ENCODE peak calls at places on chromosomes 5 and 9, in nine cellular contexts. M is CD8-positive, alpha-beta memory T cell; B is colonic mucosa; S is lower lobe of right lung; F is upper lobe of left lung; R is GM23338; T is aorta; G is neural progenitor cell; V is CD4-positive, CD25-positive, alpha-beta regulatory T cell. L is an unnamed sample.

GRCh38 chr5:29185558-29185957 is 2007.9 kb upstream of the CDH6 start:
- DNase-seq in S (no peak), B (no peak), G (no peak), F (no peak), T (no peak), M (no peak), R (no peak), V (no peak), L (no peak)

GRCh38 chr9:72952914-72953313 is at the start of gene ALDH1A1:
- DNase-seq in T (no peak), V (no peak), B (peak), S (no peak), G (no peak), M (no peak), R (peak), F (no peak), L (no peak)

GRCh38 chr9:19488721-19489120 is 79.9 kb downstream of the ACER2 start:
- DNase-seq in G (no peak), M (no peak), R (no peak), V (no peak), S (no peak), B (no peak), T (no peak), F (no peak), L (no peak)

GRCh38 chr9:98516897-98517503 is 191.7 kb downstream of the GABBR2 start:
- DNase-seq in M (no peak), S (no peak), B (no peak), T (no peak), V (no peak), G (no peak), R (no peak), F (no peak), L (no peak)

GRCh38 chr5:78611161-78611605 is 37.4 kb downstream of the LHFPL2 start:
- DNase-seq in M (no peak), F (no peak), B (no peak), V (no peak), G (peak), R (peak), T (no peak), S (no peak), L (no peak)

GRCh38 chr9:75086443-75087278 is 1.3 kb downstream of the NMRK1 start:
- DNase-seq in B (peak), R (peak), M (no peak), S (peak), F (peak), T (peak), G (no peak), V (no peak), L (no peak)

GRCh38 chr5:59999056-59999455 is 105.5 kb upstream of the PDE4D start:
- DNase-seq in S (no peak), B (no peak), M (no peak), T (no peak), G (peak), R (peak), F (no peak), V (no peak), L (no peak)

GRCh38 chr9:5625916-5626315 is 3.0 kb upstream of the RIC1 start:
- DNase-seq in R (no peak), S (no peak), G (no peak), T (no peak), V (no peak), M (no peak), F (no peak), B (no peak), L (no peak)

GRCh38 chr5:33539192-33539591 is 98.4 kb downstream of the TARS1 start:
- DNase-seq in F (no peak), B (no peak), M (no peak), V (no peak), T (no peak), R (no peak), S (no peak), G (no peak), L (no peak)

GRCh38 chr9:87711857-87712800 is 13.8 kb upstream of the CTSL start:
- DNase-seq in M (no peak), S (no peak), R (peak), F (no peak), V (no peak), B (no peak), G (no peak), T (peak), L (peak)

GRCh38 chr5:177358333-177358939 is 712 bp downstream of the RGS14 start:
- DNase-seq in G (no peak), R (no peak), F (no peak), V (no peak), M (no peak), S (no peak), T (no peak), B (no peak), L (no peak)

GRCh38 chr5:130912088-130912487 is 253.0 kb downstream of the HINT1 start:
- DNase-seq in B (no peak), S (no peak), V (no peak), T (no peak), G (peak), M (no peak), F (no peak), R (peak), L (no peak)

DNA sequence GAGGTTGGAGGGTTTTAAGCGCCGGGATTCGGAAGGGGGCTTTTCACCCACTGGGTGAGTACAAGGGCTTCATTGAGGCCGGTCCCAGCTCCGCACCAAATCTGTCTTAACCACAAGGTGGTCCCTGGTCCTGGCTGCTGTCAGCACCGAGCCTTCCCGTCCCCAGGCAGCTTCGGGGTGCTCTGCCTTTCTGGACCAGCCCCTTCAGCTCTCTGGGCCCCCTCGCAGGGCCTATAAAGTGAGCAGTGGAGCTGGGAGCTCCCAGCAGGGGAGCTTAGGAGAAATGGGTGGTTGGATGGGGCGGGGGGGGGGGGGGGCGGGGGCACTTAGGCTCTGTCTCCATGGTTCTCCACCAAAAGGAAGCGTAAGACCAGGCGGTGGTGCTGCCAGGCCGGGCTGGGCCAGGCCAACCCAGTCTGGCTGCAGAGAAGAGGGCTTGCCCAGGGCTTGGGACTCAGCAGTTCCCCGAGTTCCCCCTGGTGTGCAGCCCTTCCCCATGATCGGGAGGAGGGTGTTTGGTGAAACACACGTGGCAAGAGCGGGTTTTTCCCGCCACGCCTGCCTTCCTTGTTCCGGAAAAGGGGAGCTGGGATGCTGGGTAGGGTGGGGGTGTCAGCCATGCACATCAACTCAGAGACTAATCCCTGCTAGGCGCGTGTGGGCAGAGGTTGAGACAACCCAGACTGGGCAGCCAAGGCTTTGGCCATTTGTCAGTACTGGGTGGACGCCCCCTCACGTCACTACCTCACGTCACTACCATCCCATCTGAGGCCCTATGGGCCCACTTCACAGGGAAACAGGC is 32.7 kb downstream of the PRRX2 start:
- DNase-seq in F (no peak), M (no peak), B (peak), T (peak), G (peak), V (no peak), S (no peak), R (peak), L (peak)
- H3K4me3 ChIP-seq in F (peak), M (no peak), B (peak), T (no peak), G (peak), V (no peak), S (peak), R (peak), L (peak)

DNA sequence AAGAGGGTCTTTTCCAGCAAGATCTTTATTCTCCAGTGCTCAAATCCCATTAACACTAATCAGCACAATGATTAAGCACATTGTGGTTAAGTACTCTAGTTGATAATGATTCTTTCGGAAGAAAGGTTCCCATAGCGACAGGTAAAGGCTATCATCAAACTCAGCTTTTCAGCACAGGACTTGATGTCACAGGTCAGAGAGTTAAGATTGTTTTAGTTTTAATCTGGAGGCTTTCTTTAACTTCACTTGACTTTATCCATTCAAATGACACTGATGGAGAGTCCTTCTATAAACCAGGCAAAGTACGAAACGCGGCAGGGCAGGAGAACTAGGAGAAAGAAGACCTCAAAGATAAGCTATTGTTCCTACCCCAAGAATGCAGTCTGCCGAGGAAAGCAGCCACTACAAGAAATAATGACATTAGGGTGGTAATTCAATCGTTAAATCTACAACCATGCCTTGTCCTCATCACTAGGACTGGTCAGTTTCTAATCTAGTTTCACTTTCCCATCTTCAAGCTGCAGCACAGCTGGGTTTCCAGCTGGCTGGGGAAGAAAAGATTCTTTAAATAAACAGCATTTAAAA is 4.6 kb downstream of the NRG2 start:
- DNase-seq in T (no peak), M (no peak), S (no peak), F (no peak), V (no peak), B (no peak), R (peak), G (peak), L (no peak)
- H3K4me3 ChIP-seq in T (peak), M (no peak), S (peak), F (peak), V (peak), B (peak), R (peak), G (no peak), L (peak)

DNA sequence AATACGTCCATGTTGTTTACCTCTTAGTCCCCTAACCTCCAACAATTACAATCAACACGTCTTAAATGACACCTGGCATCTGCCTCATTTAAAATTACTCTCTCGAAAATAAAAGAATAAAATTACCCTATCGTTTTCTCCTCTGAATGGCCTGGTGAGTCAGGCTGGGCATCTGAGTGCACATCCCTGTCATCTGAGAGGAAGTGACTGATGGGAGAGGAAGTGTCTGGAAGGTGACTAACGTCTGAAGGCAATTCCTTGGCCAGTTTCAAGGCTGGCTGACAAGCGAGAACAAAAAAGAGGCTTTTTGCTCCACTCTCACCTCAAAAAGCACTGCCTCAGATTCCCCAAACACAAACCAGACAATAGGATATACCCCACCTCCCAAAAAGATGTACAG is 57.7 kb downstream of the MAPKAP1 start:
- DNase-seq in S (no peak), T (peak), B (no peak), M (no peak), G (no peak), F (no peak), R (no peak), V (no peak), L (no peak)
- H3K4me3 ChIP-seq in S (no peak), T (no peak), B (no peak), M (no peak), G (no peak), F (no peak), R (no peak), V (no peak), L (no peak)

GRCh38 chr9:115115117-115115880 is 2.7 kb downstream of the TNC start:
- DNase-seq in R (no peak), S (no peak), M (no peak), T (no peak), V (no peak), B (no peak), G (no peak), F (no peak), L (no peak)

GRCh38 chr9:115115924-115116323 is 2.0 kb downstream of the TNC start:
- DNase-seq in M (no peak), G (no peak), S (no peak), B (no peak), F (no peak), V (no peak), R (no peak), T (no peak), L (no peak)

GRCh38 chr9:115117999-115118470 is at the start of gene TNC:
- DNase-seq in V (no peak), G (peak), R (peak), T (peak), M (no peak), S (peak), B (peak), F (peak), L (peak)

GRCh38 chr9:115118471-115119156 is 657 bp upstream of the TNC start:
- DNase-seq in M (no peak), S (peak), T (peak), R (peak), F (peak), G (peak), B (peak), V (no peak), L (peak)

DNA sequence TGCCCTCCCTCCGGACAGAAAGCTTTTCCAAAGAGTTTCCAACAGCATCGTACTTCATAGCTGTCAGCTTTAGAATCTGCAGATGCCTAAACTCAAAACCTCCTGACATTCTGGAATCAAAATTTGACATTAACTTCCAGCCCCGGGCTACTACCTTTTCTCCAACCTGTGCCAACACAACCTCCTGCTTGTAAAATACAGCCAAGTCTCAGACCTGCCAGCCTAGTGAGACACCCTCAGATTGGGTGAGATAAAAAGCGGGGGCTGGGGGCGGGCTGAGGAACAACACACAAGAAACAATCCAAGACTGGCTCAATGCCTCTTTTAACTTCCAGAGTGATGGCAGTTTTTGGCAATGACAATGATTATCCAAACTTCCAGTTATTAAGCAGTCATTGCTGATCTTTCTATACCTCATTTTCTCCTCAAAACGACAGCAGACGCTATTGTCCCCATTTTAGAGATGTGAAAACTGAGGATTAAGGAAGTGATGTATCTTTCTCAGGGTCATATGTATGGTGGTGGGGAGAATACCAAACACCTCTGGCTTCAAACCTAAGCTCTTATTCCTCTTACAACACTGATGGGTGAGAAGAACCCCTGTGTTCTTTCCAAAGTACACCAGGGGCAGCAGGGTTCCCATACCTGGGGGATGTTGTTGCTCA is 1.2 kb downstream of the TNC start:
- DNase-seq in S (no peak), F (no peak), V (no peak), R (no peak), M (no peak), G (no peak), B (no peak), T (no peak), L (no peak)
- H3K4me3 ChIP-seq in S (peak), F (peak), V (no peak), R (no peak), M (no peak), G (peak), B (no peak), T (peak), L (peak)

L was measured in tibial artery.